ENCODE peak calls at places on chromosomes 6 and 20, in eight cellular contexts. H is prostate gland, G is BJ, I is retina, T is AG09319, D is AML-193, Y is ovary, F is COLO829. B is an unnamed sample.

GRCh38 chr6:125904871-125905270 is 51.7 kb upstream of the HINT3 start:
- DNase-seq in H (no peak), G (no peak), I (no peak), T (no peak), D (no peak), Y (no peak), F (no peak), B (no peak)

GRCh38 chr6:104109806-104110205 is 749.9 kb downstream of the HACE1 start:
- DNase-seq in H (no peak), G (no peak), I (no peak), T (no peak), D (no peak), Y (no peak), F (no peak), B (no peak)

GRCh38 chr20:341682-342081 is 5.2 kb upstream of the NRSN2 start:
- DNase-seq in H (no peak), G (no peak), I (no peak), T (no peak), D (peak), Y (no peak), F (peak), B (no peak)

GRCh38 chr6:116010400-116011095 is 50.1 kb downstream of the FRK start:
- DNase-seq in H (peak), G (no peak), I (peak), T (no peak), D (peak), Y (peak), F (peak), B (peak)

GRCh38 chr6:136646377-136646776 is 96.2 kb upstream of the MAP7 start:
- DNase-seq in H (no peak), G (no peak), I (no peak), T (no peak), D (no peak), Y (no peak), F (no peak), B (no peak)

GRCh38 chr6:113697642-113698410 is 159.3 kb upstream of the MARCKS start:
- DNase-seq in H (no peak), G (peak), I (no peak), T (peak), D (peak), Y (no peak), F (no peak), B (peak)

GRCh38 chr6:112269979-112270378 is 15.6 kb upstream of the LAMA4 start:
- DNase-seq in H (no peak), G (no peak), I (no peak), T (no peak), D (no peak), Y (no peak), F (no peak), B (no peak)

GRCh38 chr6:148817689-148818088 is 70.9 kb downstream of the UST start:
- DNase-seq in H (no peak), G (no peak), I (no peak), T (no peak), D (no peak), Y (no peak), F (no peak), B (no peak)

GRCh38 chr6:5781966-5782556 is 224.7 kb downstream of the NRN1 start:
- DNase-seq in H (no peak), G (no peak), I (no peak), T (no peak), D (no peak), Y (no peak), F (no peak), B (no peak)

GRCh38 chr6:48844696-48845095 is 618.4 kb downstream of the MMUT start:
- DNase-seq in H (no peak), G (no peak), I (no peak), T (no peak), D (no peak), Y (no peak), F (peak), B (no peak)